ENCODE peak calls at places on chromosome 3, in nine cellular contexts. D, Z, F, E, I, K, B, S and R are unnamed samples.

GRCh38 chr3:172707967-172708366 is 2.9 kb downstream of the NCEH1 start:
- DNase-seq in K (peak; percentile 56), E (peak; percentile 85), D (no peak), I (no peak), Z (no peak), B (peak; percentile 37), S (no peak), F (no peak), R (no peak)

GRCh38 chr3:16258892-16259291 is 5.9 kb downstream of the DPH3 start:
- DNase-seq in F (no peak), S (no peak), K (no peak), Z (no peak), I (no peak), D (no peak), E (no peak), B (no peak), R (no peak)

GRCh38 chr3:157531301-157531660 is 28.1 kb upstream of the VEPH1 start:
- DNase-seq in D (no peak), I (no peak), E (no peak), S (no peak), Z (no peak), B (peak; percentile 54), F (no peak), K (peak; percentile 39), R (no peak)

GRCh38 chr3:16647668-16648067 is 42.4 kb upstream of the DAZL start:
- DNase-seq in K (no peak), E (no peak), B (no peak), D (no peak), S (no peak), Z (no peak), I (no peak), F (no peak), R (no peak)

GRCh38 chr3:98556164-98557130 is 24.7 kb downstream of the GPR15 start:
- DNase-seq in I (peak; percentile 98), B (no peak), Z (no peak), F (no peak), S (no peak), D (no peak), K (no peak), E (no peak), R (no peak)

GRCh38 chr3:152444029-152444641 is 175.4 kb downstream of the MBNL1 start:
- DNase-seq in E (peak; percentile 71), S (no peak), Z (no peak), F (no peak), I (peak; percentile 26), D (no peak), K (peak; percentile 79), B (peak; percentile 81), R (no peak)

GRCh38 chr3:186273586-186273985 is 88.4 kb downstream of the DGKG start:
- DNase-seq in Z (no peak), S (no peak), F (no peak), D (no peak), K (no peak), B (no peak), E (no peak), I (no peak), R (no peak)

GRCh38 chr3:193556841-193557240 is 2.1 kb upstream of the ATP13A4 start:
- DNase-seq in F (no peak), S (peak; percentile 70), B (no peak), Z (peak; percentile 81), I (no peak), E (no peak), K (no peak), D (no peak), R (no peak)

GRCh38 chr3:122969585-122970453 is 57.7 kb downstream of the SEMA5B start:
- DNase-seq in F (no peak), D (no peak), K (peak; percentile 29), B (peak; percentile 65), I (no peak), E (peak; percentile 62), S (no peak), Z (no peak), R (peak; percentile 86)

GRCh38 chr3:176041812-176042211 is 1155.5 kb downstream of the TBL1XR1 start:
- DNase-seq in Z (no peak), F (no peak), D (no peak), E (peak; percentile 36), I (no peak), S (no peak), B (peak; percentile 1), K (peak; percentile 9), R (no peak)

GRCh38 chr3:107464037-107464436 is 58.7 kb upstream of the BBX start:
- DNase-seq in K (no peak), B (no peak), Z (no peak), F (no peak), S (no peak), D (no peak), I (no peak), E (no peak), R (no peak)

GRCh38 chr3:4820296-4821121 is 158.7 kb upstream of the BHLHE40 start:
- DNase-seq in E (no peak), K (no peak), S (no peak), D (no peak), Z (no peak), B (no peak), F (no peak), I (no peak), R (no peak)

GRCh38 chr3:112446343-112446742 is 52.9 kb downstream of the BTLA start:
- DNase-seq in D (peak; percentile 43), K (peak; percentile 63), F (no peak), I (no peak), Z (no peak), E (peak; percentile 60), S (no peak), B (peak; percentile 72), R (no peak)

GRCh38 chr3:138849541-138849940 is 14.8 kb upstream of the PIK3CB start:
- DNase-seq in S (no peak), D (no peak), I (no peak), B (no peak), Z (no peak), F (no peak), E (no peak), K (no peak), R (no peak)

GRCh38 chr3:123479891-123480290 is 31.0 kb upstream of the ADCY5 start:
- DNase-seq in D (no peak), B (no peak), E (no peak), I (no peak), Z (no peak), K (no peak), S (no peak), F (no peak), R (no peak)

GRCh38 chr3:107897471-107898180 is 193.2 kb downstream of the CD47 start:
- DNase-seq in B (peak; percentile 64), S (no peak), I (no peak), D (peak; percentile 2), F (no peak), Z (no peak), K (peak; percentile 36), E (peak; percentile 33), R (no peak)

GRCh38 chr3:64166584-64167155 is 58.6 kb downstream of the PRICKLE2 start:
- DNase-seq in B (no peak), K (no peak), D (no peak), Z (no peak), E (peak; percentile 49), S (no peak), I (no peak), F (no peak), R (no peak)
- TF ChIP-seq CTCF in B (peak; percentile 38), K (peak; percentile 19), D (no peak), Z (no peak), E (peak; percentile 20), S (no peak), I (no peak), F (no peak), R (no peak)

GRCh38 chr3:78741066-78741645 is 1026.6 kb downstream of the ROBO1 start:
- DNase-seq in S (no peak), B (peak; percentile 18), E (no peak), F (no peak), K (no peak), I (no peak), Z (no peak), D (no peak), R (no peak)
- TF ChIP-seq CTCF in S (peak; percentile 36), B (peak; percentile 57), E (peak; percentile 49), F (no peak), K (peak; percentile 48), I (peak; percentile 37), Z (no peak), D (peak; percentile 39), R (no peak)

GRCh38 chr3:53350652-53351051 is 3.3 kb upstream of the DCP1A start:
- DNase-seq in Z (no peak), F (no peak), B (peak; percentile 45), E (no peak), D (peak; percentile 84), S (no peak), K (no peak), I (no peak), R (no peak)
- TF ChIP-seq CTCF in Z (no peak), F (no peak), B (peak; percentile 29), E (peak; percentile 19), D (peak; percentile 10), S (no peak), K (peak; percentile 25), I (peak; percentile 25), R (no peak)

GRCh38 chr3:12832350-12833225 is 8.8 kb downstream of the RPL32 start:
- DNase-seq in B (no peak), D (no peak), E (no peak), F (no peak), S (no peak), I (no peak), Z (no peak), K (no peak), R (no peak)

GRCh38 chr3:12829404-12829803 is 12.0 kb downstream of the RPL32 start:
- DNase-seq in I (no peak), K (no peak), B (no peak), E (no peak), S (no peak), D (no peak), F (no peak), Z (no peak), R (no peak)

GRCh38 chr3:12831582-12831866 is 9.8 kb downstream of the RPL32 start:
- DNase-seq in Z (no peak), I (no peak), B (no peak), S (no peak), F (no peak), E (no peak), D (no peak), K (no peak), R (no peak)

GRCh38 chr3:12829886-12830784 is 11.2 kb downstream of the RPL32 start:
- DNase-seq in S (no peak), K (no peak), E (no peak), Z (no peak), I (no peak), B (no peak), F (no peak), D (no peak), R (no peak)

DNA sequence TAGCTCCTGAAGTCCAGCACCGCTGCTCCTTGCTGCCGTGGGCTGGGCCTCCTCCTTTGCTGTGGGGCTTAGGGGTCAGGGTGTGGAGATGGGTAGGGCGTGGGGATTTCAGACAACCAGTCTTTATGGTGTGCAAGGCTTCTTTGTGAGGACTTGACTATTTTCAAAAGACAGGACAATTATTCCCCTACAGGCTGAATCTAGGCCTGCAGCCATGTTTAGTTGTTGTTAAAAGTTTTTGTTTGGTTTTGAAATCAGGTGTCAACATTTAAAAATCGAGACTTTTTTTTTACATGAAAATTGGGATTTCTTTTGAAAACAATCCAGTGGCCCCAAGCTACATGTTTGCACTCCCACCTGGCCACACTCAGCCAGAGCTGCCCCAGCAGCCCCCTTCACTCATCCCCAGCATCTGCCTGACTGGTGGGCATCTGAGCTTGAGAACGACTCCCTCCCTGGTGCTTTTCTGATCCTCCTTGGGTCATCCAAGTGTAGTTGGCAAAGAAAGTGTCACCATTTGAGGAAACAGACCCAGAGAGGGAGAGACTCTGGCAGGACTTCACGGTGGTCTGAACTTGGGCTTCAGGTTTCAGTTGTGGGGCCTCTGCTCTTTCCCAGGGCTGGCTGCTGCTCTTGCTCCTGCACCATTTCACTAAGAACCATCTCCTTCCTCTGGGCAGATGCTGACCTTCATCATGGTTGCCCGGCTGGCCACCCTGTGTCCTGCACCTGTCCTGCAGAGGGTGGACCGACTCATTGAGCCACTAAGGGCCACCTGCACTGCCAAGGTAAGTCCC is 10.4 kb downstream of the RPL32 start:
- DNase-seq in E (no peak), B (no peak), I (no peak), D (no peak), F (no peak), Z (no peak), K (no peak), S (no peak), R (no peak)
- TF ChIP-seq CTCF in E (peak; percentile 21), B (peak; percentile 25), I (peak; percentile 32), D (no peak), F (no peak), Z (no peak), K (peak; percentile 19), S (no peak), R (no peak)